ENCODE peak calls at places on chromosomes 4 and X, in ten cellular contexts. O is CD4-positive, CD25-positive, alpha-beta regulatory T cell; L is HAP-1; C is H1; G is OCI-LY7; X is adipocyte; S is Peyer's patch; R is CD8-positive, alpha-beta memory T cell; J is left ventricle myocardium inferior; K is esophagus squamous epithelium. V is an unnamed sample.

GRCh38 chr4:2913168-2913567 is 50.0 kb downstream of the NOP14 start:
- DNase-seq in X (no peak), C (no peak), S (no peak), R (no peak), J (no peak), G (no peak), K (no peak), L (no peak), O (no peak), V (no peak)

GRCh38 chr4:41258783-41259182 is 2.1 kb downstream of the UCHL1 start:
- DNase-seq in G (peak; percentile 71), O (peak; percentile 1), L (peak; percentile 59), X (peak; percentile 85), K (no peak), J (no peak), C (no peak), R (no peak), S (no peak), V (no peak)

GRCh38 chrX:135536883-135537282 is 16.4 kb downstream of the INTS6L start:
- DNase-seq in X (no peak), J (no peak), S (no peak), O (peak; percentile 40), C (no peak), R (no peak), G (no peak), L (no peak), K (no peak), V (no peak)

GRCh38 chrX:57929373-57929772 is 19.1 kb upstream of the ZXDA start:
- DNase-seq in S (no peak), X (peak; percentile 56), L (peak; percentile 30), J (no peak), O (peak; percentile 30), G (peak; percentile 44), K (no peak), R (no peak), C (no peak), V (no peak)

GRCh38 chr4:30744957-30745640 is 24.9 kb downstream of the PCDH7 start:
- DNase-seq in L (no peak), C (no peak), O (no peak), X (peak; percentile 73), R (no peak), S (no peak), G (no peak), K (no peak), J (no peak), V (no peak)

GRCh38 chrX:123860506-123860840 is 620 bp downstream of the XIAP start:
- DNase-seq in O (peak; percentile 62), J (no peak), S (peak; percentile 65), R (no peak), L (peak; percentile 72), G (peak; percentile 52), K (no peak), X (no peak), C (no peak), V (peak; percentile 53)

GRCh38 chr4:147194107-147194506 is 248.4 kb upstream of the TTC29 start:
- DNase-seq in J (no peak), G (no peak), L (no peak), O (no peak), R (no peak), S (no peak), C (no peak), K (no peak), X (peak; percentile 27), V (no peak)

GRCh38 chr4:22264261-22264660 is 251.6 kb downstream of the ADGRA3 start:
- DNase-seq in G (no peak), R (no peak), J (no peak), C (no peak), S (no peak), O (no peak), L (no peak), K (no peak), X (no peak), V (no peak)

GRCh38 chr4:116413222-116413621 is 672.2 kb downstream of the TRAM1L1 start:
- DNase-seq in X (no peak), O (no peak), R (no peak), K (no peak), L (no peak), S (no peak), J (no peak), G (no peak), C (no peak), V (no peak)

GRCh38 chr4:76930721-76931481 is 18.7 kb upstream of the SEPTIN11 start:
- DNase-seq in L (no peak), C (no peak), G (no peak), S (no peak), O (no peak), X (no peak), J (no peak), K (no peak), R (no peak), V (no peak)

GRCh38 chrX:103688949-103689348 is 2.5 kb upstream of the MORF4L2 start:
- DNase-seq in L (peak; percentile 59), C (no peak), K (no peak), S (no peak), O (peak; percentile 37), X (peak; percentile 72), R (no peak), J (no peak), G (peak; percentile 59), V (peak; percentile 34)

GRCh38 chr4:10403633-10404445 is 53.4 kb downstream of the ZNF518B start:
- DNase-seq in O (peak; percentile 40), S (no peak), J (no peak), X (peak; percentile 63), G (peak; percentile 9), L (peak; percentile 7), C (no peak), K (no peak), R (no peak), V (no peak)

GRCh38 chrX:56764153-56764974 is 35.3 kb downstream of the NBDY start:
- DNase-seq in O (peak; percentile 94), S (peak; percentile 89), G (peak; percentile 84), L (peak; percentile 44), X (peak; percentile 79), R (peak; percentile 20), J (no peak), C (peak; percentile 53), K (no peak), V (peak; percentile 91)

DNA sequence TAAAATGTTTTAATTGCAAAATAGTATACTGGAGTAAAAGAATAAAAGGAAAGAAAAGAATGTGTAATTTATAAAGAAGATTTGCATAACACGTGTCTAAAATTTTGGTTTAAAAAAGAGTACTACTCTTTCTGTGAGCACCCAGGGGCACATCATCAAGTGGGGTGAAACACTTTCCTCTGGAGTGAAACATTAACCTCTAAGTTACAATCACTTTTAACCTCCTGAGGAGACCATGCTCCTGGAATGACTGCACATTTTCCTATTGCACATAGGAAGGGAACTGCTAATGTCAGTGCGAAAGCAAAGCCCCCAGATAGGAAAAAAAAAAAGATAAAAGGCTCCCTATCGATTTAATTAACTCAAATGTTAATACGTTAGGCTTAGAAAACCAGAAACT is 13.3 kb downstream of the VEGFC start:
- DNase-seq in L (no peak), G (no peak), C (no peak), O (no peak), R (no peak), S (no peak), K (no peak), J (no peak), X (no peak), V (no peak)
- H3K4me1 ChIP-seq in L (peaks cover 15% of the 10 kb centered on the region), G (no peaks in the 10 kb centered on the region), C (no peaks in the 10 kb centered on the region), O (no peaks in the 10 kb centered on the region), R (no peaks in the 10 kb centered on the region), S (no peaks in the 10 kb centered on the region), K (peaks cover 10% of the 10 kb centered on the region), J (peaks cover 34% of the 10 kb centered on the region), X (peaks cover 55% of the 10 kb centered on the region), V (no peaks in the 10 kb centered on the region)

DNA sequence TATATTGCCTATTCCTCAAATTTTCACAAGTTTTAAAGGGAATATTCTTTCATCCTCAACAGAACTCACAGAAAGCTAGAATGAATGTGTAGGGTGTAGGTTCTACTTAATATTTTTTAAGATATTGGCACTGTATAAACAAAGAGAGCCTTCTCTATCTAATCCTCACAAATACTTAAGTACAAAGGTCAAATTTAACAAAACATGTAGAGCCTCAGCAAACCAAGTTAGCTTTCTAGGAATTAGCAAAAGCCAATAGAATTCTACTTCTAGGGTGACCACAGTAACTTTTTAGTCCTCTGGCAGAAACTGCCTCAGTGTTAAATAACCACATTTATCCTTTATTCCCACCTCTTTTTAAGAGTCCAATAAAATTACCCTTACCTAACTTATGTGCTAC is 19.3 kb downstream of the DHX15 start:
- DNase-seq in O (no peak), L (no peak), C (no peak), X (no peak), R (no peak), G (no peak), S (no peak), J (no peak), K (no peak), V (no peak)
- H3K4me1 ChIP-seq in O (peaks cover 45% of the 10 kb centered on the region), L (peaks cover 4% of the 10 kb centered on the region), C (no peaks in the 10 kb centered on the region), X (peaks cover 26% of the 10 kb centered on the region), R (peaks cover 45% of the 10 kb centered on the region), G (no peaks in the 10 kb centered on the region), S (peaks cover 23% of the 10 kb centered on the region), J (peaks cover 65% of the 10 kb centered on the region), K (peaks cover 8% of the 10 kb centered on the region), V (peaks cover 57% of the 10 kb centered on the region)

DNA sequence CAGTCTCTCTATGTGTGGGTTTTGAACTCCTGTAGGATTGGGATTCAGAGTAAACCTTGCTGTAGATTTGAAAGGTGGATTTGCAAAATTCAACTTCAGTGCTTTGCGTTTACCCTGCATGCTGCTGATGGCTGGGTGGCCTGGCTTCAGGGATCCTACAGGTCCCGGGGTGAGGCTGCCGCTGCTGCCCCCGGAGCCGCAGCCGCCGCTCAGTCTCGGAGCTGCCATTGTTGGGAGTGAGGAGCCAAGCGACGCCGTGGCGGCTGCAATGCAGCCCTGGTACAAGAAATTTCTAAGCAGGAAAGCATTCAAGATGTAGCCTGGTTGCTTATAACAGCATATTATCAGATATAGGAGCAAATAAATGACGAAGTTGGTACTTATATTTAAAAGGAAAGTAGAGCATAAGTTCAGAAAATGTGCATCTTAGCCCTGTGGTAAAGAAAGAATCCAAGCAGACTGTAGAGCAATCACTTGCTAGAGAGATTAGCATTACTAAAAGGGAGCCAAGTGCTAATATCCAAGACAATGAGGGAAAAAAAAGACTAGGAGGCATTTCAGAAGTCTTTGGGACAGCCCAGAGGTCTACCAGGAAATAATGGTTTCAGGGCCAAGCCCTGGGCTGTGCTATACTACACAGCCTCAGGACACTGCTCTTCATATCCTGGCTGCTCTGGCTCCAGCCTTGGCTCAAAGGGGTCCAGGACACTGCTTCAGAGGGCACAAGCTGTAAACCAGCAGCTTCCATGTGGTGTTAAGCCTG is 36.9 kb upstream of the CHIC1 start:
- DNase-seq in G (no peak), C (peak; percentile 45), S (no peak), J (no peak), K (no peak), R (no peak), O (no peak), X (no peak), L (peak; percentile 89), V (no peak)
- H3K4me1 ChIP-seq in G (no peaks in the 10 kb centered on the region), C (no peaks in the 10 kb centered on the region), S (no peaks in the 10 kb centered on the region), J (no peaks in the 10 kb centered on the region), K (no peaks in the 10 kb centered on the region), R (no peaks in the 10 kb centered on the region), O (no peaks in the 10 kb centered on the region), X (no peaks in the 10 kb centered on the region), L (peaks cover 16% of the 10 kb centered on the region), V (no peaks in the 10 kb centered on the region)

DNA sequence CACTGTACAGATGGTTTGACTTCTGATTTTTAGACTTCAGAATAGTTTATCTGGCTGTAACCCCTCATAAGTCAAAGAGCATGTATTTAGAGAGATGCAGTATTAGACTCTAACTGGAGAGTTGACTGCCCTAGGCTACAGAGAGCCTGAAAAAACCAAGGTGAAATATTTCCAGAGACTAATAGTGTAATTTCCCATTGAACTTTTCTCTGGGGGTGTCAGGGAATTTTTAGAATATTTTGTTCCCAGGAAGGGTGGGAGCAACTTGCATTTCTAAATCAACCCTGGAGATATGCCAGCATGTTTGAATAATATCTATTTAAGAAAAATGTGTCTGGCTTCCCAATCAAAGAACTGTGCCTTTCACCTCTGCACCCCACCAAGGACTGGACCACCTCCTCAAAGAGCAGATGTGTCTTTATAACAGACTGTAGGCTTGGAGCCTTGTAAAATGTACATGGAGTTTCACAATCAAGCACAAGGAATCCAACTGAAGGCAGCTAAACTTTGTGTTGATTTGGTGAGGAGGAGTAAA is 2.0 kb downstream of the ANXA3 start:
- DNase-seq in C (no peak), R (no peak), G (no peak), K (no peak), S (no peak), L (no peak), X (no peak), O (no peak), J (no peak), V (no peak)
- H3K4me1 ChIP-seq in C (peaks cover 2% of the 10 kb centered on the region), R (no peaks in the 10 kb centered on the region), G (no peaks in the 10 kb centered on the region), K (no peaks in the 10 kb centered on the region), S (no peaks in the 10 kb centered on the region), L (no peaks in the 10 kb centered on the region), X (peaks cover 12% of the 10 kb centered on the region), O (no peaks in the 10 kb centered on the region), J (peaks cover 39% of the 10 kb centered on the region), V (no peaks in the 10 kb centered on the region)

V was measured in CD4-positive, alpha-beta memory T cell.